ENCODE peak calls at places on chromosomes 7 and 10, in five cellular contexts. A is HTR-8/SVneo; V is brain microvascular endothelial cell; J is activated CD4-positive, CD25-positive, alpha-beta regulatory T cell; M is iris pigment epithelial cell. G is an unnamed sample.

GRCh38 chr7:131328387-131329175 is 905 bp downstream of the MKLN1 start:
- DNase-seq in A (peak), V (peak), J (no peak), M (peak), G (no peak)

GRCh38 chr10:124942317-124943169 is 620 bp downstream of the ZRANB1 start:
- DNase-seq in A (no peak), V (no peak), J (no peak), M (no peak), G (no peak)

GRCh38 chr7:76318488-76319353 is 16.2 kb downstream of the HSPB1 start:
- DNase-seq in A (no peak), V (peak), J (peak), M (peak), G (peak)

GRCh38 chr7:44066494-44067063 is 1.2 kb upstream of the PGAM2 start:
- DNase-seq in A (no peak), V (no peak), J (no peak), M (no peak), G (no peak)

GRCh38 chr7:127809285-127809702 is 157.3 kb downstream of the SND1 start:
- DNase-seq in A (no peak), V (peak), J (no peak), M (peak), G (no peak)

GRCh38 chr10:5361966-5362365 is 2.8 kb upstream of the UCN3 start:
- DNase-seq in A (no peak), V (no peak), J (no peak), M (no peak), G (no peak)

GRCh38 chr10:124016795-124017375 is 76.5 kb downstream of the CHST15 start:
- DNase-seq in A (no peak), V (no peak), J (no peak), M (no peak), G (no peak)

GRCh38 chr7:76505168-76506080 is 4.9 kb upstream of the UPK3B start:
- DNase-seq in A (no peak), V (no peak), J (no peak), M (no peak), G (no peak)

GRCh38 chr7:135685306-135686084 is 23.2 kb downstream of the STMP1 start:
- DNase-seq in A (no peak), V (peak), J (no peak), M (peak), G (no peak)

GRCh38 chr10:132696204-132696603 is 89.7 kb downstream of the NKX6-2 start:
- DNase-seq in A (no peak), V (no peak), J (no peak), M (no peak), G (no peak)

GRCh38 chr7:130695840-130696239 is 9.5 kb upstream of the TSGA13 start:
- DNase-seq in A (peak), V (peak), J (no peak), M (peak), G (peak)

GRCh38 chr7:28048694-28049093 is 131.9 kb downstream of the JAZF1 start:
- DNase-seq in A (no peak), V (no peak), J (no peak), M (no peak), G (no peak)

GRCh38 chr10:30935078-30935477 is 96.6 kb downstream of the ZNF438 start:
- DNase-seq in A (no peak), V (no peak), J (no peak), M (peak), G (no peak)

GRCh38 chr7:84484502-84485079 is 290.0 kb upstream of the SEMA3A start:
- DNase-seq in A (peak), V (no peak), J (no peak), M (peak), G (no peak)

GRCh38 chr7:55534262-55534915 is 37.9 kb downstream of the VOPP1 start:
- DNase-seq in A (peak), V (peak), J (peak), M (peak), G (peak)

GRCh38 chr10:79077488-79078173 is 8.9 kb downstream of the ZMIZ1 start:
- DNase-seq in A (no peak), V (no peak), J (no peak), M (no peak), G (no peak)

GRCh38 chr10:23445591-23445990 is 6.7 kb downstream of the OTUD1 start:
- DNase-seq in A (no peak), V (no peak), J (no peak), M (no peak), G (no peak)

GRCh38 chr10:55410415-55410885 is 609.4 kb upstream of the PCDH15 start:
- DNase-seq in A (no peak), V (peak), J (no peak), M (no peak), G (no peak)

GRCh38 chr10:9634466-9634865 is 1383.2 kb upstream of the CELF2 start:
- DNase-seq in A (no peak), V (peak), J (no peak), M (peak), G (no peak)

GRCh38 chr10:100866010-100866409 is 46.8 kb upstream of the SLF2 start:
- DNase-seq in A (no peak), V (no peak), J (no peak), M (no peak), G (no peak)

GRCh38 chr10:128440513-128441160 is 314.4 kb upstream of the MKI67 start:
- DNase-seq in A (no peak), V (no peak), J (no peak), M (no peak), G (no peak)

GRCh38 chr7:129283938-129284337 is 59.1 kb downstream of the AHCYL2 start:
- DNase-seq in A (no peak), V (no peak), J (no peak), M (no peak), G (no peak)

GRCh38 chr10:132071667-132072066 is 5.9 kb downstream of the JAKMIP3 start:
- DNase-seq in A (no peak), V (no peak), J (no peak), M (no peak), G (no peak)

GRCh38 chr7:79287976-79288375 is 165.5 kb downstream of the MAGI2 start:
- DNase-seq in A (no peak), V (no peak), J (no peak), M (peak), G (no peak)

GRCh38 chr7:50306491-50307367 is 2.2 kb downstream of the IKZF1 start:
- DNase-seq in A (no peak), V (no peak), J (no peak), M (no peak), G (no peak)

GRCh38 chr7:94375713-94376112 is 19.0 kb upstream of the COL1A2 start:
- DNase-seq in A (peak), V (peak), J (no peak), M (peak), G (peak)

GRCh38 chr10:126504051-126504760 is 115.9 kb upstream of the ADAM12 start:
- DNase-seq in A (peak), V (peak), J (no peak), M (peak), G (peak)

GRCh38 chr7:30173058-30173897 is 38.5 kb downstream of the MTURN start:
- DNase-seq in A (peak), V (peak), J (no peak), M (peak), G (no peak)

GRCh38 chr7:64887756-64888508 is 15.1 kb upstream of the ZNF273 start:
- DNase-seq in A (no peak), V (no peak), J (peak), M (no peak), G (no peak)

GRCh38 chr10:79073784-79074432 is 5.1 kb downstream of the ZMIZ1 start:
- DNase-seq in A (no peak), V (peak), J (no peak), M (peak), G (no peak)

GRCh38 chr10:72419241-72419640 is 64.5 kb upstream of the DNAJB12 start:
- DNase-seq in A (no peak), V (no peak), J (no peak), M (no peak), G (no peak)

GRCh38 chr10:26700884-26701630 is 3.6 kb downstream of the PDSS1 start:
- DNase-seq in A (no peak), V (no peak), J (no peak), M (no peak), G (no peak)

GRCh38 chr10:70985824-70986336 is 97.5 kb upstream of the PCBD1 start:
- DNase-seq in A (no peak), V (no peak), J (no peak), M (no peak), G (no peak)

G was measured in HS-27A.